ENCODE peak calls at places on chromosomes 7 and 10, in five cellular contexts. S is epithelial cell of proximal tubule, P is DND-41, J is suprapubic skin, C is OCI-LY7. Z is an unnamed sample.

GRCh38 chr10:78656397-78656796 is 412.4 kb upstream of the ZMIZ1 start:
- DNase-seq in S (no peak), P (no peak), J (no peak), C (no peak), Z (no peak)

GRCh38 chr7:112084506-112084905 is 121.7 kb downstream of the DOCK4 start:
- DNase-seq in S (no peak), P (no peak), J (no peak), C (no peak), Z (no peak)

GRCh38 chr10:3968727-3969126 is 183.7 kb upstream of the KLF6 start:
- DNase-seq in S (no peak), P (no peak), J (no peak), C (no peak), Z (no peak)

GRCh38 chr7:80954181-80954580 is 35.3 kb upstream of the SEMA3C start:
- DNase-seq in S (no peak), P (no peak), J (no peak), C (no peak), Z (no peak)

GRCh38 chr10:11782793-11783557 is 40.2 kb upstream of the PROSER2 start:
- DNase-seq in S (peak), P (no peak), J (no peak), C (peak), Z (peak)

GRCh38 chr10:51937736-51938135 is 238.3 kb upstream of the CSTF2T start:
- DNase-seq in S (no peak), P (no peak), J (no peak), C (no peak), Z (no peak)

GRCh38 chr10:49280001-49280408 is 19.0 kb upstream of the C10orf71 start:
- DNase-seq in S (no peak), P (no peak), J (no peak), C (no peak), Z (no peak)

GRCh38 chr7:1543826-1544177 is 12.2 kb downstream of the TMEM184A start:
- DNase-seq in S (no peak), P (no peak), J (no peak), C (no peak), Z (no peak)

GRCh38 chr7:27204851-27205322 is 5.0 kb upstream of the HOXA13 start:
- DNase-seq in S (no peak), P (no peak), J (no peak), C (no peak), Z (no peak)

GRCh38 chr7:100880645-100881044 is 5.7 kb downstream of the SRRT start:
- DNase-seq in S (no peak), P (no peak), J (no peak), C (no peak), Z (no peak)

GRCh38 chr7:143434660-143435059 is 8.6 kb upstream of the TAS2R60 start:
- DNase-seq in S (peak), P (no peak), J (peak), C (no peak), Z (peak)

GRCh38 chr7:137538361-137538762 is 194.8 kb upstream of the PTN start:
- DNase-seq in S (no peak), P (no peak), J (no peak), C (no peak), Z (no peak)

GRCh38 chr7:115906690-115907089 is 123.9 kb downstream of the TFEC start:
- DNase-seq in S (no peak), P (no peak), J (no peak), C (no peak), Z (no peak)

GRCh38 chr10:92126100-92126650 is 164.7 kb downstream of the CPEB3 start:
- DNase-seq in S (peak), P (no peak), J (no peak), C (no peak), Z (no peak)

GRCh38 chr7:114645451-114645850 is 230.8 kb downstream of the FOXP2 start:
- DNase-seq in S (peak), P (no peak), J (no peak), C (no peak), Z (no peak)

GRCh38 chr10:22185586-22185985 is 32.2 kb downstream of the EBLN1 start:
- DNase-seq in S (no peak), P (no peak), J (no peak), C (no peak), Z (no peak)

GRCh38 chr7:91307467-91307866 is 43.2 kb downstream of the FZD1 start:
- DNase-seq in S (no peak), P (no peak), J (no peak), C (no peak), Z (no peak)

GRCh38 chr10:65556006-65556405 is 1369.8 kb upstream of the LRRTM3 start:
- DNase-seq in S (no peak), P (no peak), J (no peak), C (no peak), Z (no peak)

GRCh38 chr10:78134919-78135318 is 101.3 kb downstream of the RPS24 start:
- DNase-seq in S (no peak), P (no peak), J (no peak), C (no peak), Z (no peak)

GRCh38 chr7:5222861-5223411 is 32.9 kb downstream of the WIPI2 start:
- DNase-seq in S (no peak), P (no peak), J (no peak), C (no peak), Z (no peak)

GRCh38 chr10:98391065-98391464 is 23.9 kb downstream of the PYROXD2 start:
- DNase-seq in S (no peak), P (peak), J (no peak), C (no peak), Z (no peak)

GRCh38 chr10:88427024-88427423 is 156.1 kb downstream of the RNLS start:
- DNase-seq in S (no peak), P (no peak), J (no peak), C (no peak), Z (no peak)

GRCh38 chr10:94133239-94133638 is 139.5 kb downstream of the PLCE1 start:
- DNase-seq in S (no peak), P (no peak), J (no peak), C (no peak), Z (peak)

DNA sequence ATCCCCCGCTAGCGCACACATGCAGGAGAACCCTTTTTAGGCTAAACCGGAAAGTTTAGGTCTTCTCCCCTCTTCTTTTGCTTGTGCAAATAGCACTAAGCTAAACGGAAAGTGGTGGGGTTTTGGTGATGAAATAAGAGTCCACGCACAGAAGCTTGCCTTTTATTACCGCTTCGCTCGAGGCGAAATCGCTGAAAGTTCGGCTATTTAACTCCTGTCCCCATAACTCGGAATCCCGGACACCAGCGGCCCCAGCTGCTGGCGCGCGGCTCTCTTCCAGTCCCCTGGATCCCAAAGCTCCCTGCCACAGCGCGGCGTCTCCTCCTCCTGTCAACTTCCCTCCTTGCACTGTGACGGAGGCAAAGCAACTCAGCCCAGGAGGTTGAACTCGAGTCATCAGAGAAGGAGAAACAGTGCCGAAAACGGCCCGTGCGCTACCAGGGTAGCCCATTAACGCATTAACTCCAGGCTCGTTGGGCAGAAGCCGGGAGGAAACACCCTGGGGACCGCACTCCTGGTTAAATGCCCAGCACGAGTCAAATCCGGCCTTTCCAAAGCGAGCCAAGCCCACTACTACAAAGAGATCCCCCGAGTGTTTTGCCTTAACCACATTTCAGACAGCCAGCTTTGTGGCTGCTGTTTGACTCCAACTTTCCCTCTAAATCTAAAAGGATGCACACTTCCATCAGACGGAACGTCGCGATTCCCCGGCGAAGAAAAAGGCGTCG is 1.3 kb downstream of the SEMA3D start:
- DNase-seq in S (no peak), P (no peak), J (peak), C (no peak), Z (no peak)
- H3K4me3 ChIP-seq in S (peak), P (no peak), J (peak), C (no peak), Z (no peak)

GRCh38 chr7:30501264-30501663 is 3.4 kb downstream of the GGCT start:
- DNase-seq in S (no peak), P (no peak), J (no peak), C (no peak), Z (no peak)

GRCh38 chr7:30502470-30503251 is 2.0 kb downstream of the GGCT start:
- DNase-seq in S (no peak), P (no peak), J (no peak), C (peak), Z (no peak)

GRCh38 chr7:30503273-30504212 is 1.1 kb downstream of the GGCT start:
- DNase-seq in S (no peak), P (no peak), J (no peak), C (peak), Z (no peak)

GRCh38 chr7:30504347-30505173 is at the start of gene GGCT:
- DNase-seq in S (peak), P (peak), J (peak), C (peak), Z (peak)

DNA sequence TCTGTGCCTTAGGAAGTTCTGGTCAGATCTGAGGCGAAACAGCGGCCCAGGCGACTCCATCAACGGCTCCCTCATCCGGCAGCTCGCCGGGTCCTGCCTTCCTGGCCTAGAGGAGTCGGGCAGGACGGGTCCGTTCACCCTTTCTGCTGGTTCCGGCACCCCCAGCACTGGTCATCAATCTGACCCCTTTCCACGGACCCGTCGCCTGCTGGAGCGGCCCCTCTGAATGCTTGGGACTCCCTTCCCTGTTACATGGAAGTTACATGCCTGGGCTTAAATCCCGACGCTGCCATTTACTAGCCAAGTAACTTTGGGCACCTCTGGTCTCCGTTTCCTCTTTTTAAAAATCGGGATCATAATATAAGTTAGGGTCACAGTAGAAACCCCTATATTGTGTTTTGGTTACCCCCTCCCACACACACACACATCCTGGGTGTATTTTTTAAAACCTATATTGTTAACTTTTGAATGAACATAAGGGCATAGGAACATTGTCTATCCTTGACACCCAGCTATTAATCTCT is 607 bp upstream of the GGCT start:
- DNase-seq in S (no peak), P (no peak), J (no peak), C (no peak), Z (no peak)
- TF ChIP-seq CTCF in S (no peak), P (no peak), J (no peak), C (no peak), Z (no peak)

DNA sequence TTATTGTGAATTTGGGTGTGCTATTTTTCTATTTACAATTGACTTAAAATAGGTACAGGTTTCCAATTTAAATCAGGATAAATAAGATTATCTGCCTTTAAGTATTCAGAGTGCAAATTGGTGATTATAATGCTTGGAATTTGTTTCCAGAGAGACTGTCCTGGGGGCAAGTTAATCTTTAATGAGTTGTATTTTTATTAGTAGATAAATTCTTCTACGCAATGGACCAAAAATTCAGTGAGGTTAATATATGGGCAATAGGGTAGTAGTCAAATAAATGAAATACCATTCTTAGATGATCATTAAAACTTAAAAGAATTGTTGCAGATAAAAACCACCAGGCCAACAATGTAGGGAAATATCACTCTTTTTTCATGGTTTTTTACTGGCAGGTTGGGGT is 3.4 kb downstream of the BICC1 start:
- DNase-seq in S (peak), P (no peak), J (no peak), C (no peak), Z (no peak)
- H3K4me3 ChIP-seq in S (peak), P (no peak), J (peak), C (no peak), Z (no peak)

GRCh38 chr10:125344573-125345121 is 184.3 kb upstream of the CTBP2 start:
- DNase-seq in S (peak), P (no peak), J (no peak), C (no peak), Z (no peak)
- TF ChIP-seq CTCF in S (peak), P (no peak), J (no peak), C (no peak), Z (no peak)

GRCh38 chr7:128827971-128828711 is 2.1 kb upstream of the FLNC start:
- DNase-seq in S (no peak), P (no peak), J (no peak), C (no peak), Z (no peak)

GRCh38 chr7:128827248-128827958 is 2.8 kb upstream of the FLNC start:
- DNase-seq in S (no peak), P (no peak), J (no peak), C (no peak), Z (no peak)

GRCh38 chr7:128830231-128831177 is at the start of gene FLNC:
- DNase-seq in S (no peak), P (no peak), J (peak), C (no peak), Z (no peak)

GRCh38 chr7:128831178-128831993 is 1.2 kb downstream of the FLNC start:
- DNase-seq in S (no peak), P (no peak), J (peak), C (peak), Z (no peak)

GRCh38 chr7:128829391-128830166 is 627 bp upstream of the FLNC start:
- DNase-seq in S (no peak), P (no peak), J (no peak), C (no peak), Z (peak)
- H3K4me3 ChIP-seq in S (peak), P (no peak), J (peak), C (no peak), Z (no peak)

GRCh38 chr10:123165445-123166072 is 11.4 kb downstream of the BUB3 start:
- DNase-seq in S (no peak), P (no peak), J (no peak), C (no peak), Z (no peak)
- TF ChIP-seq CTCF in S (peak), P (peak), J (no peak), C (peak), Z (no peak)

GRCh38 chr10:124739119-124739921 is 4.9 kb downstream of the FAM53B start:
- DNase-seq in S (no peak), P (no peak), J (no peak), C (no peak), Z (no peak)

GRCh38 chr10:124737221-124737620 is 7.0 kb downstream of the FAM53B start:
- DNase-seq in S (no peak), P (no peak), J (no peak), C (no peak), Z (no peak)

GRCh38 chr10:124738441-124738840 is 5.7 kb downstream of the FAM53B start:
- DNase-seq in S (no peak), P (no peak), J (no peak), C (no peak), Z (no peak)

GRCh38 chr10:124736491-124737136 is 7.6 kb downstream of the FAM53B start:
- DNase-seq in S (no peak), P (no peak), J (peak), C (no peak), Z (no peak)

DNA sequence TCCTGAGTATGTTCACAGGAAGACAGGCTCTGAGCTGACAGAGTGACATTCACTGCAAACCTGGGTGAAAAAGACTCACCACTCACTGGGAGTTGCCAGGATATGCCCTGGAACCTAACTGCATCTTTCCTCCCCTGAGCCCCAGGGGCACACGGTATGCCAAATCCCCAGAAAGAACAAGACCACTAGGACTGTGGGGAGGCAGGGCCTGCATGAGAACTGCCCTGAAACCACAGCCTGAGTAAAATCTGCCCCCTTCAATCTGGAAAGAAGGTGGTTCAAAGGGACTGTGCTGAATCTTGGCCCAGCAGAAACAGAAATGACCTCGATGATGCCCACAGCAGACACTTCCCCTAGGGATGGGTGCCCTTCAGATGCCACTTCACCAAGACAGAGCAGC is 6.5 kb downstream of the FAM53B start:
- DNase-seq in S (no peak), P (no peak), J (no peak), C (no peak), Z (no peak)
- H3K4me3 ChIP-seq in S (no peak), P (no peak), J (no peak), C (peak), Z (no peak)